ENCODE peak calls at places on chromosomes 6 and 20, in four cellular contexts. F, Y, U and Z are unnamed samples.
A peak's percentile ranks its signal among the peaks of the same experiment; 100 is the strongest.

GRCh38 chr6:22320750-22321149 is 23.9 kb upstream of the PRL start:
- DNase-seq in F (no peak), Y (no peak), U (no peak), Z (peak; percentile 72)

GRCh38 chr20:958936-959815 is 42.9 kb downstream of the RSPO4 start:
- DNase-seq in F (no peak), Y (no peak), U (no peak), Z (no peak)

GRCh38 chr6:139886396-139886795 is 511.9 kb upstream of the CITED2 start:
- DNase-seq in F (no peak), Y (no peak), U (no peak), Z (no peak)

GRCh38 chr6:145948328-145948727 is 15.8 kb downstream of the SHPRH start:
- DNase-seq in F (no peak), Y (no peak), U (no peak), Z (no peak)

GRCh38 chr20:37850724-37851123 is 52.2 kb upstream of the VSTM2L start:
- DNase-seq in F (no peak), Y (no peak), U (no peak), Z (no peak)

GRCh38 chr6:5053864-5054426 is 31.2 kb upstream of the PPP1R3G start:
- DNase-seq in F (no peak), Y (no peak), U (no peak), Z (no peak)

GRCh38 chr6:107418118-107418517 is 41.2 kb downstream of the PDSS2 start:
- DNase-seq in F (no peak), Y (no peak), U (no peak), Z (no peak)

GRCh38 chr20:38649275-38649891 is 47.8 kb downstream of the ARHGAP40 start:
- DNase-seq in F (no peak), Y (no peak), U (no peak), Z (no peak)

GRCh38 chr6:7646394-7646793 is 56.4 kb downstream of the SNRNP48 start:
- DNase-seq in F (no peak), Y (peak; percentile 9), U (no peak), Z (no peak)

GRCh38 chr20:3168079-3168828 is 5.1 kb downstream of the LZTS3 start:
- DNase-seq in F (no peak), Y (no peak), U (no peak), Z (no peak)

GRCh38 chr6:159304641-159305040 is 135.4 kb downstream of the FNDC1 start:
- DNase-seq in F (no peak), Y (no peak), U (no peak), Z (no peak)

GRCh38 chr6:139124887-139125672 is 9.8 kb upstream of the HECA start:
- DNase-seq in F (no peak), Y (peak; percentile 59), U (no peak), Z (no peak)

GRCh38 chr6:31473780-31474725 is 23.9 kb upstream of the MICB start:
- DNase-seq in F (no peak), Y (no peak), U (no peak), Z (no peak)

GRCh38 chr6:142845624-142846458 is 99.1 kb downstream of the HIVEP2 start:
- DNase-seq in F (peak; percentile 74), Y (no peak), U (peak; percentile 31), Z (no peak)

GRCh38 chr20:48374986-48375715 is 452.6 kb downstream of the PREX1 start:
- DNase-seq in F (no peak), Y (no peak), U (no peak), Z (no peak)
- H3K4me3 ChIP-seq in F (no peak overlapping the region), Y (no peak overlapping the region), U (no peak overlapping the region), Z (no peak overlapping the region)

GRCh38 chr6:44271406-44271723 is 1.1 kb downstream of the TMEM151B start:
- DNase-seq in F (no peak), Y (no peak), U (no peak), Z (no peak)
- H3K27me3 ChIP-seq in F (no peaks in the 10 kb centered on the region), Y (peaks cover 62% of the 10 kb centered on the region), U (peaks cover 4% of the 10 kb centered on the region), Z (peaks cover 42% of the 10 kb centered on the region)

DNA sequence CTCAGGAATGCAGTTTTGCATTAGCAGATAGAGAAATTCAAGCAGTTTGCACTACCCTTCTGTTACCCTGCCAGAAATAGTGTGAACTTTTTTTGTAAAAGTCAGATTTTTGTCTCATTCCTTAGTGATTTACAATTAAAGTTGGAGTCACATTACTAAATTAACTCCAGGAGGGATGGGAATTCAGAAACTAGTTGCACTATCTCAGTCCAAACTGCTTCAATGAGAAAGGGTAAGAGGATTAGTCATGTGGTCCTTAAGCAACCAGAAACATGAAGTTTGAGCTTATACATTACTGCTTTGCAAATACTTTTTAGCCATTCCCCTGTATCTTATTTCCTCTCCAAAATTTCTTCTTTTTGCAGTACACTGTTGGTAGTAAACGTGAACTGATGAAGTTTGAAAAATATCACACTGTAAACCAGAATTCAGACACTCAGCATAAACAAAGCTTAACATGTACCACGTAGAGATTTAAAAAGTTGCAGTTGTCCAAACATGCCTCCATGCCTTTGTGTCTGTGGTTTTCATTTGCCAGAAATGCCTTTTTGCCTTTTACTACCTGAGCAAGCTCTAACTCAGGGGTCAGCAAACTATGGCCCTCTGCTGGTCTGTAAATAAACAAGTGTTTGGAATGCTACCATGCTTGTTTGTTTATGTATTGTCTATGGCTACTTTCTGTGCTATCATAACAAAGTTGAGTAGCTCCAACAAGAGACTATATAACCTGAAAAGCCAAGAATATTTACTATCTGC is 49.7 kb downstream of the TP53INP2 start:
- DNase-seq in F (no peak), Y (no peak), U (no peak), Z (no peak)
- TF ChIP-seq CTCF in F (no peak), Y (no peak), U (no peak), Z (no peak)

GRCh38 chr6:73045609-73046008 is 179.7 kb downstream of the KHDC1L start:
- DNase-seq in F (no peak), Y (no peak), U (no peak), Z (no peak)

GRCh38 chr6:73043446-73043845 is 181.8 kb downstream of the KHDC1L start:
- DNase-seq in F (no peak), Y (no peak), U (no peak), Z (no peak)

GRCh38 chr6:73036689-73037088 is 188.6 kb downstream of the KHDC1L start:
- DNase-seq in F (no peak), Y (no peak), U (no peak), Z (no peak)

GRCh38 chr6:73042892-73043291 is 182.4 kb downstream of the KHDC1L start:
- DNase-seq in F (no peak), Y (no peak), U (no peak), Z (no peak)

DNA sequence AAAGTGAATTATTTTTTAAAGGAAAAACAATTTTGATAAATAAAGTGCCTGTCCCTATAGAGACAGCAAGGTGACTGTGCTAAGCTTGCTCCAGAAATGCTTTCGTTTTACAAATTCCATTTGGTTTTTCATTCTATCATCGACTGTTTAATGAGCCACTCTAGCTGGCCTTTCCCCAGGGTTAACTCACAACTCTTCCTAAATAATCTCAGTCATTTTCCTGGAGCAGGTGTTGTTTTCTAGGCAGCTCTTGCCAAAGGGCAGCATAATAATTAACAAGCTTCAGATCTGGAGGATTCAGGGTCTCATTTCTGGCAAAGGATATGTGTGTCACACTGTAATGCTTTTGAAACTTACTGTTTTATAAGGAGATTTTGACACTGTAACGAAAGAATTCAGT is 184.2 kb downstream of the KHDC1L start:
- DNase-seq in F (no peak), Y (no peak), U (no peak), Z (no peak)
- H3K4me3 ChIP-seq in F (peak overlapping the region; percentile 6), Y (no peak overlapping the region), U (peak overlapping the region; percentile 61), Z (no peak overlapping the region)

GRCh38 chr20:49320460-49320859 is 42.6 kb upstream of the ZNFX1 start:
- DNase-seq in F (no peak), Y (no peak), U (no peak), Z (no peak)

GRCh38 chr20:49319204-49319809 is 41.5 kb upstream of the ZNFX1 start:
- DNase-seq in F (no peak), Y (no peak), U (no peak), Z (no peak)

GRCh38 chr20:49324306-49324705 is 46.4 kb upstream of the ZNFX1 start:
- DNase-seq in F (no peak), Y (no peak), U (no peak), Z (no peak)

GRCh38 chr20:49325981-49326380 is 48.1 kb upstream of the ZNFX1 start:
- DNase-seq in F (no peak), Y (no peak), U (no peak), Z (peak; percentile 39)

DNA sequence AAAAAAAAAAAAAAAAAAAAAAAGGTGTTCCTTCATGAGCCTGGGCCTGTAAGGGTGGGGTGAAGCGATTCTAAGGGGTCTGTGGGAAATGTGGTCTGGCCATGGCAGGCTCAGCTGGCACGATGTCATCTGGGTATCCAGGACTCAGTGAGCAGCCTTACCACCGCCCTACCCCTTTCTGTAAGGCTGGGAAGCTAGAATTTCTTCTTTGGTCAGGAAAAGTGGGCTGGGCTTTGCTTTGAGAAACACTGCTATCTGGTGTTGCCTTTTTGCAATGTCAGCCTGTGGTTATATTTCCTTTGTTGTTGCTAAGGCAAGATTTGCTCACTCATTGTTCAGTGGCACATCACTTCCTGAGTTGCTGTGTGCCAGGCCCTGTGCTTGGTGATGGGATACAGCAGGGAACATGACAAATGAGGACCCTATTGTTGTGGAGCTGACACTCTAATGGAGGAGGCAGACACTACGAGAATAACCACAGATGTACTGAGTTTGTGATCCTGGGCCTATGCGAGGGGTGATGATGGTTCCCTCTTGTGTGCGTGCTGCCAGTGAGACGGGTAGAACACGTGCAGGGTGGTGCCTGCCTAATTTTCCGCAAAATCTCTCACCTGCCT is 45.9 kb upstream of the ZNFX1 start:
- DNase-seq in F (no peak), Y (no peak), U (no peak), Z (peak; percentile 33)
- H3K27me3 ChIP-seq in F (no peaks in the 10 kb centered on the region), Y (peaks cover 40% of the 10 kb centered on the region), U (peaks cover 3% of the 10 kb centered on the region), Z (peaks cover 32% of the 10 kb centered on the region)

DNA sequence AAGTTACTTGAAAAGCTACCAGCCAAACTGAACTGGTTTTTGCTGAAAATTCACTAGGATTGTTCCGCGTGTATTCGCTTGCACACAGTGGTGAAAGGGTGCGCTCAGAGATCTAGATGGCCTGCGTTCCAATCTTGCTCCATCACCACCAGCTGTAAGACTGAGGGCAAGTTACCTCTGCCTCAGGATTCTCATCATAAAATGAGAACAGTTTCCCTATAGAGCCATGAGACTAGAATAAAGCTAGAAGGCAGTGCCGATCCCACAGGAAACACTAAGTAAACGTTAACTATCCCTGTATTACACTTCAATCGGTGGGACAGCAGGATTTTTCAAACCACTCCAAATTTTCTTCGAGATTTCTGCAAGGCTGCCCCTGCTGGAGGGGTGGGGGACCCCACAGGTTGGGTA is 838 bp downstream of the AHCY start:
- DNase-seq in F (no peak), Y (no peak), U (no peak), Z (no peak)
- TF ChIP-seq CTCF in F (no peak), Y (no peak), U (no peak), Z (peak; percentile 12)

GRCh38 chr20:21521596-21522478 is 8.0 kb upstream of the NKX2-2 start:
- DNase-seq in F (no peak), Y (no peak), U (no peak), Z (no peak)
- H3K4me3 ChIP-seq in F (peak overlapping the region; percentile 63), Y (no peak overlapping the region), U (no peak overlapping the region), Z (no peak overlapping the region)